ENCODE peak calls at places on chromosomes 1 and 21, in six cellular contexts. One of them, this sample, is unnamed.
A peak's percentile ranks its signal among the peaks of the same experiment; 100 is the strongest.

GRCh38 chr1:90707363-90707710 is 9.8 kb downstream of the BARHL2 start:
- DNase-seq in central memory CD8-positive, alpha-beta T cell: no peak
- DNase-seq in memory B cell: no peak
- DNase-seq in adipocyte: peak; percentile 51
- DNase-seq in DMS79 treated with DMSO at 0.1 percent for 48 hours: no peak
- DNase-seq in stimulated activated CD4-positive, alpha-beta T cell treated with anti-CD3 and anti-CD28 coated beads, Interleukin-15, amount 100 ng/mL, for 1 hour: no peak
- DNase-seq in this sample: peak; percentile 78

GRCh38 chr1:42322577-42322976 is 12.5 kb downstream of the FOXJ3 start:
- DNase-seq in adipocyte: peak; percentile 43
- DNase-seq in stimulated activated CD4-positive, alpha-beta T cell treated with anti-CD3 and anti-CD28 coated beads, Interleukin-15, amount 100 ng/mL, for 1 hour: no peak
- DNase-seq in central memory CD8-positive, alpha-beta T cell: no peak
- DNase-seq in DMS79 treated with DMSO at 0.1 percent for 48 hours: no peak
- DNase-seq in memory B cell: no peak
- DNase-seq in this sample: no peak

GRCh38 chr1:59315529-59316433 is 18.9 kb downstream of the FGGY start:
- DNase-seq in adipocyte: no peak
- DNase-seq in DMS79 treated with DMSO at 0.1 percent for 48 hours: no peak
- DNase-seq in memory B cell: no peak
- DNase-seq in stimulated activated CD4-positive, alpha-beta T cell treated with anti-CD3 and anti-CD28 coated beads, Interleukin-15, amount 100 ng/mL, for 1 hour: no peak
- DNase-seq in central memory CD8-positive, alpha-beta T cell: no peak
- DNase-seq in this sample: no peak

GRCh38 chr1:40898434-40898900 is 36.3 kb upstream of the CITED4 start:
- DNase-seq in memory B cell: no peak
- DNase-seq in stimulated activated CD4-positive, alpha-beta T cell treated with anti-CD3 and anti-CD28 coated beads, Interleukin-15, amount 100 ng/mL, for 1 hour: no peak
- DNase-seq in DMS79 treated with DMSO at 0.1 percent for 48 hours: no peak
- DNase-seq in central memory CD8-positive, alpha-beta T cell: no peak
- DNase-seq in adipocyte: peak; percentile 61
- DNase-seq in this sample: peak; percentile 96

GRCh38 chr1:236754525-236755210 is 40.4 kb upstream of the MTR start:
- DNase-seq in adipocyte: no peak
- DNase-seq in stimulated activated CD4-positive, alpha-beta T cell treated with anti-CD3 and anti-CD28 coated beads, Interleukin-15, amount 100 ng/mL, for 1 hour: no peak
- DNase-seq in DMS79 treated with DMSO at 0.1 percent for 48 hours: no peak
- DNase-seq in central memory CD8-positive, alpha-beta T cell: no peak
- DNase-seq in memory B cell: no peak
- DNase-seq in this sample: no peak

GRCh38 chr1:2205191-2205952 is 10.8 kb upstream of the FAAP20 start:
- DNase-seq in memory B cell: peak; percentile 91
- DNase-seq in adipocyte: no peak
- DNase-seq in central memory CD8-positive, alpha-beta T cell: peak; percentile 87
- DNase-seq in DMS79 treated with DMSO at 0.1 percent for 48 hours: peak; percentile 13
- DNase-seq in stimulated activated CD4-positive, alpha-beta T cell treated with anti-CD3 and anti-CD28 coated beads, Interleukin-15, amount 100 ng/mL, for 1 hour: peak; percentile 90
- DNase-seq in this sample: peak; percentile 77

GRCh38 chr1:198106007-198106406 is 50.8 kb upstream of the NEK7 start:
- DNase-seq in DMS79 treated with DMSO at 0.1 percent for 48 hours: no peak
- DNase-seq in central memory CD8-positive, alpha-beta T cell: no peak
- DNase-seq in stimulated activated CD4-positive, alpha-beta T cell treated with anti-CD3 and anti-CD28 coated beads, Interleukin-15, amount 100 ng/mL, for 1 hour: no peak
- DNase-seq in adipocyte: no peak
- DNase-seq in memory B cell: no peak
- DNase-seq in this sample: no peak

GRCh38 chr1:111475706-111476105 is 1.9 kb downstream of the C1orf162 start:
- DNase-seq in central memory CD8-positive, alpha-beta T cell: peak; percentile 14
- DNase-seq in stimulated activated CD4-positive, alpha-beta T cell treated with anti-CD3 and anti-CD28 coated beads, Interleukin-15, amount 100 ng/mL, for 1 hour: no peak
- DNase-seq in adipocyte: no peak
- DNase-seq in DMS79 treated with DMSO at 0.1 percent for 48 hours: no peak
- DNase-seq in memory B cell: no peak
- DNase-seq in this sample: no peak

GRCh38 chr1:10686404-10687040 is 109.9 kb downstream of the CASZ1 start:
- DNase-seq in stimulated activated CD4-positive, alpha-beta T cell treated with anti-CD3 and anti-CD28 coated beads, Interleukin-15, amount 100 ng/mL, for 1 hour: no peak
- DNase-seq in adipocyte: no peak
- DNase-seq in central memory CD8-positive, alpha-beta T cell: no peak
- DNase-seq in DMS79 treated with DMSO at 0.1 percent for 48 hours: no peak
- DNase-seq in memory B cell: no peak
- DNase-seq in this sample: no peak

GRCh38 chr1:4561213-4561612 is 93.2 kb upstream of the AJAP1 start:
- DNase-seq in DMS79 treated with DMSO at 0.1 percent for 48 hours: no peak
- DNase-seq in memory B cell: no peak
- DNase-seq in central memory CD8-positive, alpha-beta T cell: no peak
- DNase-seq in adipocyte: no peak
- DNase-seq in stimulated activated CD4-positive, alpha-beta T cell treated with anti-CD3 and anti-CD28 coated beads, Interleukin-15, amount 100 ng/mL, for 1 hour: no peak
- DNase-seq in this sample: no peak

GRCh38 chr21:30354308-30355005 is 6.1 kb upstream of the KRTAP23-1 start:
- DNase-seq in central memory CD8-positive, alpha-beta T cell: no peak
- DNase-seq in stimulated activated CD4-positive, alpha-beta T cell treated with anti-CD3 and anti-CD28 coated beads, Interleukin-15, amount 100 ng/mL, for 1 hour: no peak
- DNase-seq in DMS79 treated with DMSO at 0.1 percent for 48 hours: no peak
- DNase-seq in memory B cell: no peak
- DNase-seq in adipocyte: no peak
- DNase-seq in this sample: no peak

GRCh38 chr21:45562965-45563364 is 20.7 kb upstream of the SLC19A1 start:
- DNase-seq in adipocyte: peak; percentile 49
- DNase-seq in central memory CD8-positive, alpha-beta T cell: no peak
- DNase-seq in DMS79 treated with DMSO at 0.1 percent for 48 hours: no peak
- DNase-seq in memory B cell: no peak
- DNase-seq in stimulated activated CD4-positive, alpha-beta T cell treated with anti-CD3 and anti-CD28 coated beads, Interleukin-15, amount 100 ng/mL, for 1 hour: no peak
- DNase-seq in this sample: no peak

GRCh38 chr1:227884370-227885134 is 63.2 kb downstream of the WNT9A start:
- DNase-seq in DMS79 treated with DMSO at 0.1 percent for 48 hours: no peak
- DNase-seq in memory B cell: no peak
- DNase-seq in adipocyte: no peak
- DNase-seq in central memory CD8-positive, alpha-beta T cell: no peak
- DNase-seq in stimulated activated CD4-positive, alpha-beta T cell treated with anti-CD3 and anti-CD28 coated beads, Interleukin-15, amount 100 ng/mL, for 1 hour: no peak
- DNase-seq in this sample: no peak

GRCh38 chr1:53286950-53287349 is 40.9 kb downstream of the LRP8 start:
- DNase-seq in adipocyte: no peak
- DNase-seq in memory B cell: no peak
- DNase-seq in central memory CD8-positive, alpha-beta T cell: no peak
- DNase-seq in stimulated activated CD4-positive, alpha-beta T cell treated with anti-CD3 and anti-CD28 coated beads, Interleukin-15, amount 100 ng/mL, for 1 hour: no peak
- DNase-seq in DMS79 treated with DMSO at 0.1 percent for 48 hours: peak; percentile 55
- DNase-seq in this sample: no peak

GRCh38 chr1:231883382-231883781 is 256.8 kb downstream of the DISC1 start:
- DNase-seq in central memory CD8-positive, alpha-beta T cell: no peak
- DNase-seq in stimulated activated CD4-positive, alpha-beta T cell treated with anti-CD3 and anti-CD28 coated beads, Interleukin-15, amount 100 ng/mL, for 1 hour: no peak
- DNase-seq in adipocyte: no peak
- DNase-seq in DMS79 treated with DMSO at 0.1 percent for 48 hours: no peak
- DNase-seq in memory B cell: no peak
- DNase-seq in this sample: no peak

GRCh38 chr1:4422496-4423289 is 231.7 kb upstream of the AJAP1 start:
- DNase-seq in adipocyte: no peak
- DNase-seq in memory B cell: no peak
- DNase-seq in stimulated activated CD4-positive, alpha-beta T cell treated with anti-CD3 and anti-CD28 coated beads, Interleukin-15, amount 100 ng/mL, for 1 hour: no peak
- DNase-seq in DMS79 treated with DMSO at 0.1 percent for 48 hours: no peak
- DNase-seq in central memory CD8-positive, alpha-beta T cell: no peak
- DNase-seq in this sample: no peak

GRCh38 chr1:223133824-223134435 is 9.1 kb downstream of the TLR5 start:
- DNase-seq in stimulated activated CD4-positive, alpha-beta T cell treated with anti-CD3 and anti-CD28 coated beads, Interleukin-15, amount 100 ng/mL, for 1 hour: peak; percentile 62
- DNase-seq in adipocyte: peak; percentile 94
- DNase-seq in DMS79 treated with DMSO at 0.1 percent for 48 hours: peak; percentile 92
- DNase-seq in central memory CD8-positive, alpha-beta T cell: peak; percentile 59
- DNase-seq in memory B cell: peak; percentile 76
- DNase-seq in this sample: peak; percentile 80

GRCh38 chr1:22414244-22414751 is 37.4 kb upstream of the ZBTB40 start:
- DNase-seq in central memory CD8-positive, alpha-beta T cell: no peak
- DNase-seq in stimulated activated CD4-positive, alpha-beta T cell treated with anti-CD3 and anti-CD28 coated beads, Interleukin-15, amount 100 ng/mL, for 1 hour: no peak
- DNase-seq in memory B cell: no peak
- DNase-seq in adipocyte: no peak
- DNase-seq in DMS79 treated with DMSO at 0.1 percent for 48 hours: no peak
- DNase-seq in this sample: peak; percentile 34

GRCh38 chr1:117044217-117044616 is 15.9 kb upstream of the TTF2 start:
- DNase-seq in adipocyte: no peak
- DNase-seq in stimulated activated CD4-positive, alpha-beta T cell treated with anti-CD3 and anti-CD28 coated beads, Interleukin-15, amount 100 ng/mL, for 1 hour: no peak
- DNase-seq in DMS79 treated with DMSO at 0.1 percent for 48 hours: no peak
- DNase-seq in memory B cell: no peak
- DNase-seq in central memory CD8-positive, alpha-beta T cell: no peak
- DNase-seq in this sample: no peak

GRCh38 chr1:220681220-220681847 is 8.8 kb upstream of the C1orf115 start:
- DNase-seq in DMS79 treated with DMSO at 0.1 percent for 48 hours: no peak
- DNase-seq in stimulated activated CD4-positive, alpha-beta T cell treated with anti-CD3 and anti-CD28 coated beads, Interleukin-15, amount 100 ng/mL, for 1 hour: no peak
- DNase-seq in adipocyte: peak; percentile 43
- DNase-seq in central memory CD8-positive, alpha-beta T cell: no peak
- DNase-seq in memory B cell: no peak
- DNase-seq in this sample: no peak

GRCh38 chr1:68973459-68974244 is 476.8 kb upstream of the DEPDC1 start:
- DNase-seq in memory B cell: no peak
- DNase-seq in DMS79 treated with DMSO at 0.1 percent for 48 hours: no peak
- DNase-seq in central memory CD8-positive, alpha-beta T cell: no peak
- DNase-seq in adipocyte: peak; percentile 8
- DNase-seq in stimulated activated CD4-positive, alpha-beta T cell treated with anti-CD3 and anti-CD28 coated beads, Interleukin-15, amount 100 ng/mL, for 1 hour: no peak
- DNase-seq in this sample: no peak

GRCh38 chr1:46084553-46085448 is 47.6 kb downstream of the PIK3R3 start:
- DNase-seq in stimulated activated CD4-positive, alpha-beta T cell treated with anti-CD3 and anti-CD28 coated beads, Interleukin-15, amount 100 ng/mL, for 1 hour: no peak
- DNase-seq in DMS79 treated with DMSO at 0.1 percent for 48 hours: no peak
- DNase-seq in memory B cell: no peak
- DNase-seq in adipocyte: peak; percentile 61
- DNase-seq in central memory CD8-positive, alpha-beta T cell: no peak
- DNase-seq in this sample: no peak

GRCh38 chr1:245735831-245736530 is 581.2 kb downstream of the KIF26B start:
- DNase-seq in DMS79 treated with DMSO at 0.1 percent for 48 hours: no peak
- DNase-seq in adipocyte: peak; percentile 49
- DNase-seq in memory B cell: no peak
- DNase-seq in stimulated activated CD4-positive, alpha-beta T cell treated with anti-CD3 and anti-CD28 coated beads, Interleukin-15, amount 100 ng/mL, for 1 hour: no peak
- DNase-seq in central memory CD8-positive, alpha-beta T cell: no peak
- DNase-seq in this sample: no peak

GRCh38 chr1:157429841-157430240 is 122.5 kb downstream of the FCRL5 start:
- DNase-seq in memory B cell: no peak
- DNase-seq in stimulated activated CD4-positive, alpha-beta T cell treated with anti-CD3 and anti-CD28 coated beads, Interleukin-15, amount 100 ng/mL, for 1 hour: no peak
- DNase-seq in DMS79 treated with DMSO at 0.1 percent for 48 hours: no peak
- DNase-seq in central memory CD8-positive, alpha-beta T cell: no peak
- DNase-seq in adipocyte: peak; percentile 8
- DNase-seq in this sample: no peak

GRCh38 chr1:21313146-21313885 is 23.1 kb upstream of the ECE1 start:
- DNase-seq in central memory CD8-positive, alpha-beta T cell: no peak
- DNase-seq in stimulated activated CD4-positive, alpha-beta T cell treated with anti-CD3 and anti-CD28 coated beads, Interleukin-15, amount 100 ng/mL, for 1 hour: no peak
- DNase-seq in DMS79 treated with DMSO at 0.1 percent for 48 hours: no peak
- DNase-seq in adipocyte: peak; percentile 48
- DNase-seq in memory B cell: no peak
- DNase-seq in this sample: no peak

GRCh38 chr1:154819628-154820590 is 50.2 kb downstream of the KCNN3 start:
- DNase-seq in central memory CD8-positive, alpha-beta T cell: no peak
- DNase-seq in adipocyte: no peak
- DNase-seq in memory B cell: peak; percentile 15
- DNase-seq in stimulated activated CD4-positive, alpha-beta T cell treated with anti-CD3 and anti-CD28 coated beads, Interleukin-15, amount 100 ng/mL, for 1 hour: no peak
- DNase-seq in DMS79 treated with DMSO at 0.1 percent for 48 hours: no peak
- DNase-seq in this sample: peak; percentile 50

GRCh38 chr1:34924759-34925555 is 4.5 kb downstream of the DLGAP3 start:
- DNase-seq in adipocyte: peak; percentile 86
- DNase-seq in memory B cell: peak; percentile 25
- DNase-seq in DMS79 treated with DMSO at 0.1 percent for 48 hours: no peak
- DNase-seq in stimulated activated CD4-positive, alpha-beta T cell treated with anti-CD3 and anti-CD28 coated beads, Interleukin-15, amount 100 ng/mL, for 1 hour: no peak
- DNase-seq in central memory CD8-positive, alpha-beta T cell: peak; percentile 16
- DNase-seq in this sample: peak; percentile 75

GRCh38 chr1:45802343-45803298 is 791 bp upstream of the MAST2 start:
- DNase-seq in central memory CD8-positive, alpha-beta T cell: no peak
- DNase-seq in adipocyte: peak; percentile 95
- DNase-seq in stimulated activated CD4-positive, alpha-beta T cell treated with anti-CD3 and anti-CD28 coated beads, Interleukin-15, amount 100 ng/mL, for 1 hour: no peak
- DNase-seq in memory B cell: no peak
- DNase-seq in DMS79 treated with DMSO at 0.1 percent for 48 hours: peak; percentile 71
- DNase-seq in this sample: no peak

GRCh38 chr1:119674835-119675289 is 26.8 kb upstream of the ZNF697 start:
- DNase-seq in central memory CD8-positive, alpha-beta T cell: peak; percentile 10
- DNase-seq in memory B cell: peak; percentile 23
- DNase-seq in adipocyte: peak; percentile 91
- DNase-seq in DMS79 treated with DMSO at 0.1 percent for 48 hours: peak; percentile 70
- DNase-seq in stimulated activated CD4-positive, alpha-beta T cell treated with anti-CD3 and anti-CD28 coated beads, Interleukin-15, amount 100 ng/mL, for 1 hour: no peak
- DNase-seq in this sample: no peak

GRCh38 chr1:15196807-15197530 is 43.4 kb downstream of the TMEM51 start:
- DNase-seq in DMS79 treated with DMSO at 0.1 percent for 48 hours: peak; percentile 40
- DNase-seq in memory B cell: no peak
- DNase-seq in adipocyte: no peak
- DNase-seq in stimulated activated CD4-positive, alpha-beta T cell treated with anti-CD3 and anti-CD28 coated beads, Interleukin-15, amount 100 ng/mL, for 1 hour: no peak
- DNase-seq in central memory CD8-positive, alpha-beta T cell: no peak
- DNase-seq in this sample: no peak

GRCh38 chr1:176843352-176844297 is 320.9 kb downstream of the ASTN1 start:
- DNase-seq in stimulated activated CD4-positive, alpha-beta T cell treated with anti-CD3 and anti-CD28 coated beads, Interleukin-15, amount 100 ng/mL, for 1 hour: no peak
- DNase-seq in DMS79 treated with DMSO at 0.1 percent for 48 hours: no peak
- DNase-seq in memory B cell: no peak
- DNase-seq in adipocyte: peak; percentile 67
- DNase-seq in central memory CD8-positive, alpha-beta T cell: no peak
- DNase-seq in this sample: peak; percentile 61

GRCh38 chr1:198556969-198557368 is 16.5 kb upstream of the ATP6V1G3 start:
- DNase-seq in DMS79 treated with DMSO at 0.1 percent for 48 hours: no peak
- DNase-seq in stimulated activated CD4-positive, alpha-beta T cell treated with anti-CD3 and anti-CD28 coated beads, Interleukin-15, amount 100 ng/mL, for 1 hour: peak; percentile 13
- DNase-seq in adipocyte: no peak
- DNase-seq in central memory CD8-positive, alpha-beta T cell: peak; percentile 70
- DNase-seq in memory B cell: peak; percentile 64
- DNase-seq in this sample: no peak

GRCh38 chr1:16120940-16121410 is 34.9 kb downstream of the EPHA2 start:
- DNase-seq in DMS79 treated with DMSO at 0.1 percent for 48 hours: peak; percentile 97
- DNase-seq in stimulated activated CD4-positive, alpha-beta T cell treated with anti-CD3 and anti-CD28 coated beads, Interleukin-15, amount 100 ng/mL, for 1 hour: no peak
- DNase-seq in memory B cell: no peak
- DNase-seq in adipocyte: no peak
- DNase-seq in central memory CD8-positive, alpha-beta T cell: no peak
- DNase-seq in this sample: peak; percentile 55

GRCh38 chr1:215539803-215540575 is 27.1 kb upstream of the KCTD3 start:
- DNase-seq in memory B cell: no peak
- DNase-seq in stimulated activated CD4-positive, alpha-beta T cell treated with anti-CD3 and anti-CD28 coated beads, Interleukin-15, amount 100 ng/mL, for 1 hour: no peak
- DNase-seq in DMS79 treated with DMSO at 0.1 percent for 48 hours: peak; percentile 59
- DNase-seq in central memory CD8-positive, alpha-beta T cell: no peak
- DNase-seq in adipocyte: peak; percentile 28
- DNase-seq in this sample: peak; percentile 99

GRCh38 chr1:152110860-152111514 is 4.3 kb downstream of the TCHH start:
- DNase-seq in DMS79 treated with DMSO at 0.1 percent for 48 hours: peak; percentile 66
- DNase-seq in memory B cell: peak; percentile 10
- DNase-seq in central memory CD8-positive, alpha-beta T cell: no peak
- DNase-seq in stimulated activated CD4-positive, alpha-beta T cell treated with anti-CD3 and anti-CD28 coated beads, Interleukin-15, amount 100 ng/mL, for 1 hour: no peak
- DNase-seq in adipocyte: peak; percentile 58
- DNase-seq in this sample: no peak

This sample was measured in T47D.